ENCODE peak calls at places on chromosomes 3 and 15, in nine cellular contexts. H is CD4-positive, alpha-beta memory T cell; A is CD8-positive, alpha-beta memory T cell; Y is thoracic aorta; J is A673; V is astrocyte; S is transverse colon; U is ovary; M is PC-3. I is an unnamed sample. For H3K9me3, the result is how much of the 10 kb centered on the place peaks cover.

GRCh38 chr15:65312400-65312916 is 8.0 kb downstream of the RNU5B-1 start:
- DNase-seq in H (no peak), A (no peak), Y (no peak), J (no peak), V (no peak), S (no peak), U (no peak), M (no peak), I (no peak)

GRCh38 chr3:71087109-71088018 is 496.2 kb downstream of the FOXP1 start:
- DNase-seq in H (peak), A (peak), Y (no peak), J (no peak), V (peak), S (no peak), U (no peak), M (peak), I (no peak)

GRCh38 chr15:38226867-38227266 is 25.8 kb upstream of the SPRED1 start:
- DNase-seq in H (no peak), A (no peak), Y (no peak), J (peak), V (peak), S (peak), U (no peak), M (peak), I (no peak)

GRCh38 chr3:45659661-45660566 is 29.3 kb upstream of the SACM1L start:
- DNase-seq in H (peak), A (peak), Y (no peak), J (peak), V (peak), S (peak), U (peak), M (peak), I (peak)

GRCh38 chr3:177624523-177625495 is 427.5 kb upstream of the TBL1XR1 start:
- DNase-seq in H (no peak), A (no peak), Y (no peak), J (no peak), V (no peak), S (no peak), U (no peak), M (peak), I (no peak)

GRCh38 chr3:121748638-121749275 is 784 bp downstream of the GOLGB1 start:
- DNase-seq in H (peak), A (peak), Y (no peak), J (no peak), V (no peak), S (peak), U (no peak), M (peak), I (no peak)

GRCh38 chr3:155535098-155535497 is 209.8 kb downstream of the PLCH1 start:
- DNase-seq in H (no peak), A (no peak), Y (no peak), J (no peak), V (no peak), S (no peak), U (no peak), M (no peak), I (no peak)

GRCh38 chr3:130480736-130481135 is 36.2 kb upstream of the COL6A6 start:
- DNase-seq in H (no peak), A (no peak), Y (no peak), J (peak), V (peak), S (no peak), U (peak), M (peak), I (peak)

DNA sequence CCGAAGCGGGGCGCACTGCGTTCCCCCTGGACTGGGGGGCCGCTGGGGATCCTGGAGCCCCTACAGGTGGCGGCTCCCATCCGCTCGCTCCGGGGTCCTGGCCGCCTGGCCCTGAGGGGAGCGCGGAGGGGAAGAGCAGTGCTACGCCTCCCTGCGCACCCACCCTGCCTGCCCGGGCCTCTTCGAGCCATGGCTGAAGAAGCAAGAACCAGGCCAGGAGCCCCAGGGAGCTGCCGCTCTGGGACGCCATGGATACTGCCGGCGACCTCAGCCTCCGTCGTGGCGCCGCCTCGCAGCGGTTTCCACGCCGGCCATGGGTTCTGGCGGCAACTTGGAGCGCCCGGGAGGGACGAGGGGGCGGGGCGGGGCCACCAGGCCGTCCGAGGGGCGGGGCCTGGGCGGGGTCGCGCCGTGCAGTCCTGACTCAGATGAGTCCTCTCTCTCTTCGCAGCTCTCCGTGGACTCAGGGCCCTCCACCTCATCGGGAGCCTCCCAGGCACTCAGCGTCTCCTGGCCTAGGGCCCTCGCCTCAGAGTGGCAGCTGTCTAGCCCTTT is 50.9 kb downstream of the MYL3 start:
- DNase-seq in H (peak), A (peak), Y (peak), J (peak), V (peak), S (peak), U (peak), M (no peak), I (peak)
- H3K4me3 ChIP-seq in H (no peak), A (peak), Y (peak), J (no peak), V (no peak), S (peak), U (peak), M (no peak), I (peak)

DNA sequence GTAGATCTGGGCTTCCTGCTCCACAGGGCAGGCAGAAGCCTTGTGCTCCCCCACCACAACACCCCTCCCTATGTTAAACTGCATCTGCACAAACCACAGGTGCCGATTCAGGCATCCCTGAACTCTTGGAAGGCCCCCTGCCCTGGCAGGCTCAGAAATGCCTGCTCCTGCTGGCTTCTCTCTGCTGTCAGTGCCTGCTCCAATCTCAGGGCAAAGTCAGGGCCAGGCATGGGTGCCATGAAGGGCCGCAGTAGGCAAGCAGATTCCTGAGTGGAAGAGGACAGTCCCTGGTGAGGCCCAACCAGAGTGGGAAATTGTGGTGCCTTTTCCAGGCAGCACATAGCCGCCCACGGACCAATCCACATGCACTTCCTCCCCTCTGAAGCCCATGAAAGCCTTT is 13.6 kb downstream of the PRR20G start:
- DNase-seq in H (no peak), A (no peak), Y (no peak), J (no peak), V (no peak), S (no peak), U (no peak), M (no peak), I (no peak)
- H3K9me3 ChIP-seq in H (under half), A (under half), Y (under half), J (under half), V (under half), S (under half), U (under half), M (under half), I (under half)

GRCh38 chr15:67980171-67980570 is 73.9 kb upstream of the PIAS1 start:
- DNase-seq in H (no peak), A (no peak), Y (no peak), J (no peak), V (no peak), S (no peak), U (no peak), M (no peak), I (no peak)

GRCh38 chr15:67979281-67979680 is 74.8 kb upstream of the PIAS1 start:
- DNase-seq in H (no peak), A (no peak), Y (no peak), J (no peak), V (no peak), S (no peak), U (no peak), M (no peak), I (no peak)

GRCh38 chr15:67981118-67981685 is 72.9 kb upstream of the PIAS1 start:
- DNase-seq in H (no peak), A (no peak), Y (no peak), J (no peak), V (no peak), S (no peak), U (no peak), M (no peak), I (no peak)

GRCh38 chr15:67973846-67974245 is 80.3 kb upstream of the PIAS1 start:
- DNase-seq in H (no peak), A (no peak), Y (no peak), J (no peak), V (no peak), S (no peak), U (no peak), M (no peak), I (no peak)

GRCh38 chr15:67977690-67978089 is 76.4 kb upstream of the PIAS1 start:
- DNase-seq in H (no peak), A (no peak), Y (no peak), J (no peak), V (no peak), S (no peak), U (no peak), M (no peak), I (no peak)
- H3K4me3 ChIP-seq in H (no peak), A (no peak), Y (no peak), J (no peak), V (no peak), S (no peak), U (no peak), M (no peak), I (no peak)

DNA sequence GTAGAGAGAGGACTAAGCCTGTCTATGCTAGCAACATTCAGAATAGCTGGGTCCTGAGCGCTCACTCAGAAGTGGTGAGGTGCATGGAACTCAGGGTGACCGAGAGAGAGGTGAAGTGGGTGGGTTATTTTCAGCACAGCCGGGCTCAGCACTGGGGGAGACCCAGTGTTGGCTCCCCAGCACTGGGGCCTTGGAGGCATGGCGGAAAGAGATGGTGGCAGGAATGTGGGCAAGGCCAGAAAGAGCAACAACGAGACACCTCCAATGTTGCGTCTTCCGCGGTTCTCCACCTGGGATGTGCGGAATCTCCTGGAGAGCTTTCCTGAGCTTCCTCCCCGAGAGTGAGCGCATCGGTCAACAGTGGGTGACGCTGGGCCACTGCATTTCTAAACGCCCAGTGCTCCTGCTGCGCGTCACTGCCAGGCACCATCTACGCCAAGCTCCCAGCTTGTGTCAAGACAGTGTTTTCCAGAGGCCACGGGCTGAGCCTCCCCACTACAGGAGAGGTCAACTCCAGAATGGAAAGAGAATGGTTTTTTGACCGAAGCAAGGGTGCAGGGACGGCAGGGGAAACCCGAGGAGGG is 148.4 kb downstream of the ADAMTS17 start:
- DNase-seq in H (no peak), A (no peak), Y (no peak), J (no peak), V (no peak), S (no peak), U (no peak), M (no peak), I (no peak)
- H3K9me3 ChIP-seq in H (under half), A (under half), Y (under half), J (under half), V (under half), S (under half), U (under half), M (under half), I (under half)

GRCh38 chr15:49044761-49045571 is 1.3 kb downstream of the SECISBP2L start:
- DNase-seq in H (no peak), A (no peak), Y (no peak), J (no peak), V (peak), S (no peak), U (no peak), M (peak), I (no peak)
- H3K4me3 ChIP-seq in H (peak), A (peak), Y (peak), J (peak), V (peak), S (peak), U (peak), M (peak), I (peak)

GRCh38 chr3:118838871-118839270 is 195.8 kb downstream of the IGSF11 start:
- DNase-seq in H (no peak), A (no peak), Y (no peak), J (no peak), V (no peak), S (no peak), U (no peak), M (no peak), I (no peak)
- H3K9me3 ChIP-seq in H (under half), A (under half), Y (under half), J (under half), V (under half), S (under half), U (under half), M (under half), I (under half)

GRCh38 chr3:181730934-181731333 is 19.2 kb downstream of the SOX2 start:
- DNase-seq in H (no peak), A (no peak), Y (no peak), J (no peak), V (no peak), S (no peak), U (no peak), M (no peak), I (no peak)
- H3K4me3 ChIP-seq in H (no peak), A (no peak), Y (no peak), J (no peak), V (no peak), S (no peak), U (no peak), M (no peak), I (no peak)